ENCODE peak calls at places on chromosomes 2 and 18, in four cellular contexts. D is K562, M is A549, F is endothelial cell of umbilical vein. J is an unnamed sample.
A peak's percentile ranks its signal among the peaks of the same experiment; 100 is the strongest.

GRCh38 chr2:46974174-46974573 is 58.6 kb upstream of the MCFD2 start:
- DNase-seq in D (no peak), M (no peak), F (no peak), J (no peak)

GRCh38 chr2:159904565-159905281 is 106.7 kb upstream of the CD302 start:
- DNase-seq in D (peak; percentile 80), M (peak; percentile 36), F (peak; percentile 20), J (peak; percentile 93)

GRCh38 chr2:235478609-235479008 is 15.2 kb upstream of the AGAP1 start:
- DNase-seq in D (no peak), M (no peak), F (no peak), J (no peak)

GRCh38 chr2:96264656-96265348 is 995 bp downstream of the TMEM127 start:
- DNase-seq in D (peak; percentile 47), M (no peak), F (peak; percentile 66), J (peak; percentile 73)

GRCh38 chr2:120771556-120772208 is 36.0 kb downstream of the GLI2 start:
- DNase-seq in D (no peak), M (peak; percentile 44), F (no peak), J (peak; percentile 10)

GRCh38 chr2:173414823-173415322 is 60.2 kb downstream of the CDCA7 start:
- DNase-seq in D (no peak), M (peak; percentile 50), F (peak; percentile 50), J (no peak)

GRCh38 chr2:21346984-21347383 is 223.2 kb downstream of the TDRD15 start:
- DNase-seq in D (no peak), M (no peak), F (no peak), J (no peak)

GRCh38 chr2:52686935-52687334 is 1080.7 kb upstream of the CHAC2 start:
- DNase-seq in D (no peak), M (no peak), F (no peak), J (no peak)

GRCh38 chr2:113847144-113847543 is 42.7 kb upstream of the ACTR3 start:
- DNase-seq in D (no peak), M (no peak), F (no peak), J (no peak)

GRCh38 chr2:19607931-19608762 is 249.7 kb upstream of the OSR1 start:
- DNase-seq in D (no peak), M (peak; percentile 79), F (no peak), J (no peak)

GRCh38 chr2:199424160-199424559 is 33.6 kb downstream of the SATB2 start:
- DNase-seq in D (no peak), M (no peak), F (no peak), J (no peak)

GRCh38 chr2:99088017-99088416 is 53.5 kb upstream of the C2orf15 start:
- DNase-seq in D (no peak), M (no peak), F (no peak), J (peak; percentile 62)

GRCh38 chr18:6561029-6561861 is 146.5 kb upstream of the L3MBTL4 start:
- DNase-seq in D (peak; percentile 36), M (no peak), F (no peak), J (peak; percentile 68)

GRCh38 chr2:152584301-152584700 is 133.0 kb downstream of the PRPF40A start:
- DNase-seq in D (no peak), M (no peak), F (peak; percentile 6), J (no peak)

GRCh38 chr2:171325886-171326585 is 107.8 kb downstream of the METTL8 start:
- DNase-seq in D (no peak), M (no peak), F (peak; percentile 26), J (no peak)

GRCh38 chr2:32743480-32744236 is 115.8 kb downstream of the TTC27 start:
- DNase-seq in D (no peak), M (no peak), F (no peak), J (no peak)

GRCh38 chr2:113976277-113976928 is 86.5 kb downstream of the ACTR3 start:
- DNase-seq in D (no peak), M (no peak), F (no peak), J (peak; percentile 68)

GRCh38 chr2:223589901-223590300 is 12.3 kb downstream of the SCG2 start:
- DNase-seq in D (no peak), M (no peak), F (peak; percentile 37), J (no peak)

GRCh38 chr2:98637401-98638144 is 29.2 kb downstream of the UNC50 start:
- DNase-seq in D (no peak), M (no peak), F (no peak), J (no peak)

GRCh38 chr2:1650474-1650872 is 93.8 kb downstream of the PXDN start:
- DNase-seq in D (no peak), M (no peak), F (no peak), J (no peak)

GRCh38 chr18:27136208-27136535 is 48.9 kb downstream of the CHST9 start:
- DNase-seq in D (no peak), M (peak; percentile 28), F (no peak), J (no peak)

GRCh38 chr2:199739413-199740110 is 111.4 kb downstream of the FTCDNL1 start:
- DNase-seq in D (peak; percentile 47), M (peak; percentile 65), F (peak; percentile 51), J (peak; percentile 83)

GRCh38 chr2:239717706-239718105 is 307.4 kb downstream of the NDUFA10 start:
- DNase-seq in D (no peak), M (no peak), F (no peak), J (no peak)

DNA sequence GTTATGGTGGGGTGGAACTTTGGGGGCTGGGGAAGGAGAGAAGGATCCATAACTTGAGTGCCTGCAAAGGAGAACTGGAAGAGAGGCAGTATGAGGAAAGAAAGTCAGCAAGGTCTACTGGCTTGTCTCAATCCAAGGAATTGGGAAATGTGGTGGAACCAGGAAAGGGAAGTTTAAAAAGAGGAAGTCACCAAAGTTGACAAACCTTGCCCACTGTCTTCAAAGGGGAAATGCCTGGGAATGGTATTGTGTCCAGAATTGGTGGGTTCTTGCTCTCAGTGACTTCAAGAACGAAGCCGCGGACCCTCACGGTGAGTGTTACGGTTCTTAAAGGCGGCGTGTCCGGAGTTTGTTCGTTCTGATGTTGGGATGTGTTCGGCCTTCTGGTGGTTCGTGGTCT is 304.1 kb upstream of the FAM98A start:
- DNase-seq in D (no peak), M (no peak), F (no peak), J (peak; percentile 27)
- TF ChIP-seq MYC in D (no peak), M (no peak), F (no peak), J (no peak)

GRCh38 chr18:29874519-29875098 is 1167.9 kb downstream of the DSC3 start:
- DNase-seq in D (peak; percentile 11), M (peak; percentile 27), F (peak; percentile 30), J (peak; percentile 58)
- TF ChIP-seq CTCF in D (no peak), M (peak; percentile 29), F (peak; percentile 21), J (peak; percentile 30)

GRCh38 chr2:241892299-241893137 is 23.0 kb downstream of the RTP5 start:
- DNase-seq in D (peak; percentile 88), M (no peak), F (no peak), J (no peak)
- TF ChIP-seq MYC in D (no peak), M (no peak), F (no peak), J (no peak)

GRCh38 chr2:130766711-130767407 is 11.5 kb downstream of the AMER3 start:
- DNase-seq in D (no peak), M (no peak), F (no peak), J (no peak)

GRCh38 chr2:130768191-130768855 is 13.0 kb downstream of the AMER3 start:
- DNase-seq in D (peak; percentile 51), M (no peak), F (no peak), J (peak; percentile 22)

GRCh38 chr2:130765464-130765863 is 10.1 kb downstream of the AMER3 start:
- DNase-seq in D (no peak), M (no peak), F (no peak), J (no peak)

GRCh38 chr2:130766037-130766436 is 10.7 kb downstream of the AMER3 start:
- DNase-seq in D (no peak), M (no peak), F (no peak), J (no peak)

GRCh38 chr2:130767408-130767775 is 12.1 kb downstream of the AMER3 start:
- DNase-seq in D (no peak), M (no peak), F (no peak), J (no peak)
- TF ChIP-seq CTCF in D (no peak), M (no peak), F (no peak), J (peak; percentile 22)

GRCh38 chr2:34738691-34739090 is 1139.6 kb upstream of the FAM98A start:
- DNase-seq in D (no peak), M (no peak), F (no peak), J (peak; percentile 26)

GRCh38 chr2:34734042-34734441 is 1134.9 kb upstream of the FAM98A start:
- DNase-seq in D (no peak), M (no peak), F (no peak), J (no peak)

GRCh38 chr2:34736482-34736881 is 1137.4 kb upstream of the FAM98A start:
- DNase-seq in D (no peak), M (no peak), F (no peak), J (no peak)

GRCh38 chr2:34731274-34731673 is 1132.2 kb upstream of the FAM98A start:
- DNase-seq in D (no peak), M (no peak), F (no peak), J (no peak)

GRCh38 chr2:34734662-34735061 is 1135.6 kb upstream of the FAM98A start:
- DNase-seq in D (no peak), M (no peak), F (no peak), J (no peak)
- TF ChIP-seq MYC in D (no peak), M (no peak), F (no peak), J (no peak)

GRCh38 chr18:9722691-9723090 is 14.6 kb downstream of the RAB31 start:
- DNase-seq in D (no peak), M (no peak), F (no peak), J (no peak)
- TF ChIP-seq CTCF in D (peak; percentile 26), M (no peak), F (no peak), J (no peak)

GRCh38 chr18:35406666-35407065 is 29.5 kb upstream of the ZNF396 start:
- DNase-seq in D (no peak), M (no peak), F (no peak), J (no peak)
- TF ChIP-seq MYC in D (no peak), M (no peak), F (no peak), J (no peak)

GRCh38 chr2:165087933-165088901 is 115.6 kb downstream of the SCN3A start:
- DNase-seq in D (no peak), M (no peak), F (no peak), J (no peak)
- TF ChIP-seq CTCF in D (no peak), M (no peak), F (no peak), J (no peak)

DNA sequence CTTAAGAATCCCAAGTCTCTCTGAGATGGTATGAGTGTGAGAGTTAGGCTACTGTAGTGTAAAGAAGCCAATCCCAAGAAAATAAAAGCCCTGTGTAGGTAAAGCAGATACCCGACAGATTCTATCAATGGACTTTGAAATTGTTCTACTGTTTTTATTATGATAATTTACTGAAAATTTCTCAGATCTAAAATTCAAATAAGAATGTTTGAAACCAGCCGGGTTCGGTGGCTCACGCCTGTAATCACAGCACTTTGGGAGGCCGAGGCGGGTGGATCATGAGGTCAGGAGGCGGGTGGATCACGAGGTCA is 208.3 kb upstream of the SPRED2 start:
- DNase-seq in D (no peak), M (no peak), F (no peak), J (no peak)
- TF ChIP-seq MYC in D (no peak), M (no peak), F (no peak), J (no peak)